ENCODE peak calls at places on chromosomes 6 and 20, in ten cellular contexts. F is omental fat pad, A is coronary artery, O is transverse colon, R is neural crest cell, D is fibroblast of mammary gland, Q is GM20000, H is foreskin fibroblast, N is esophagus muscularis mucosa, T is mammary epithelial cell. L is an unnamed sample.

GRCh38 chr6:11253594-11253993 is 21.1 kb upstream of the NEDD9 start:
- DNase-seq in F (no peak), A (no peak), O (no peak), R (no peak), D (no peak), Q (no peak), H (peak), N (no peak), T (no peak), L (no peak)

GRCh38 chr6:158475344-158476302 is 84.3 kb upstream of the TMEM181 start:
- DNase-seq in F (no peak), A (no peak), O (peak), R (no peak), D (peak), Q (peak), H (peak), N (no peak), T (no peak), L (no peak)

GRCh38 chr20:32920530-32921298 is 62.0 kb downstream of the EFCAB8 start:
- DNase-seq in F (no peak), A (no peak), O (no peak), R (no peak), D (no peak), Q (no peak), H (no peak), N (peak), T (no peak), L (no peak)

GRCh38 chr6:28862077-28862476 is 61.7 kb downstream of the TRIM27 start:
- DNase-seq in F (no peak), A (no peak), O (no peak), R (no peak), D (no peak), Q (no peak), H (no peak), N (no peak), T (no peak), L (no peak)

GRCh38 chr6:3977875-3978711 is 100.8 kb downstream of the FAM217A start:
- DNase-seq in F (no peak), A (no peak), O (peak), R (no peak), D (peak), Q (peak), H (peak), N (no peak), T (peak), L (peak)

GRCh38 chr20:18005170-18005989 is 36.6 kb downstream of the MGME1 start:
- DNase-seq in F (no peak), A (no peak), O (peak), R (no peak), D (no peak), Q (peak), H (no peak), N (no peak), T (no peak), L (peak)

GRCh38 chr20:58577871-58578615 is 62.8 kb upstream of the APCDD1L start:
- DNase-seq in F (no peak), A (no peak), O (no peak), R (no peak), D (no peak), Q (no peak), H (no peak), N (no peak), T (no peak), L (no peak)

GRCh38 chr20:3777726-3778629 is 3.3 kb downstream of the SPEF1 start:
- DNase-seq in F (no peak), A (no peak), O (peak), R (peak), D (peak), Q (peak), H (peak), N (peak), T (peak), L (peak)

GRCh38 chr20:4151991-4152695 is 136.8 kb upstream of the RNF24 start:
- DNase-seq in F (no peak), A (no peak), O (no peak), R (no peak), D (peak), Q (peak), H (peak), N (no peak), T (no peak), L (no peak)

GRCh38 chr6:36217188-36217587 is 20.6 kb downstream of the BRPF3 start:
- DNase-seq in F (no peak), A (no peak), O (no peak), R (no peak), D (no peak), Q (no peak), H (no peak), N (no peak), T (no peak), L (no peak)

GRCh38 chr6:37990762-37991525 is 171.4 kb downstream of the ZFAND3 start:
- DNase-seq in F (no peak), A (no peak), O (no peak), R (no peak), D (peak), Q (no peak), H (peak), N (no peak), T (peak), L (no peak)

GRCh38 chr20:58481541-58482021 is 33.6 kb downstream of the APCDD1L start:
- DNase-seq in F (no peak), A (no peak), O (peak), R (peak), D (peak), Q (peak), H (peak), N (no peak), T (peak), L (peak)

GRCh38 chr6:69421986-69422385 is 374.8 kb downstream of the LMBRD1 start:
- DNase-seq in F (no peak), A (no peak), O (no peak), R (no peak), D (no peak), Q (no peak), H (no peak), N (no peak), T (no peak), L (no peak)

GRCh38 chr20:25496165-25496967 is 88.9 kb downstream of the GINS1 start:
- DNase-seq in F (no peak), A (no peak), O (no peak), R (no peak), D (no peak), Q (no peak), H (no peak), N (no peak), T (no peak), L (no peak)

GRCh38 chr20:9353916-9354276 is 160.5 kb upstream of the LAMP5 start:
- DNase-seq in F (no peak), A (no peak), O (no peak), R (no peak), D (peak), Q (no peak), H (peak), N (no peak), T (no peak), L (no peak)

GRCh38 chr6:2488578-2488977 is 243.2 kb upstream of the GMDS start:
- DNase-seq in F (no peak), A (no peak), O (no peak), R (no peak), D (no peak), Q (no peak), H (no peak), N (no peak), T (no peak), L (no peak)

GRCh38 chr6:32799168-32799567 is 17.6 kb downstream of the HLA-DOB start:
- DNase-seq in F (no peak), A (no peak), O (no peak), R (no peak), D (no peak), Q (no peak), H (no peak), N (no peak), T (no peak), L (no peak)

GRCh38 chr20:10777713-10778112 is 103.9 kb upstream of the JAG1 start:
- DNase-seq in F (no peak), A (no peak), O (no peak), R (no peak), D (no peak), Q (no peak), H (no peak), N (peak), T (no peak), L (no peak)

GRCh38 chr6:149443411-149444181 is 41.2 kb downstream of the ZC3H12D start:
- DNase-seq in F (no peak), A (no peak), O (no peak), R (no peak), D (peak), Q (no peak), H (peak), N (no peak), T (no peak), L (peak)

GRCh38 chr6:75748743-75749538 is at the start of gene MYO6:
- DNase-seq in F (no peak), A (peak), O (peak), R (peak), D (peak), Q (peak), H (peak), N (no peak), T (peak), L (peak)

GRCh38 chr20:34123309-34123708 is 11.3 kb upstream of the EIF2S2 start:
- DNase-seq in F (no peak), A (no peak), O (no peak), R (no peak), D (no peak), Q (no peak), H (peak), N (no peak), T (no peak), L (no peak)

GRCh38 chr6:68559716-68560115 is 75.4 kb upstream of the ADGRB3 start:
- DNase-seq in F (no peak), A (no peak), O (no peak), R (peak), D (no peak), Q (no peak), H (peak), N (no peak), T (no peak), L (peak)

GRCh38 chr6:113160716-113161115 is 696.4 kb upstream of the MARCKS start:
- DNase-seq in F (no peak), A (no peak), O (no peak), R (no peak), D (no peak), Q (no peak), H (no peak), N (no peak), T (no peak), L (no peak)

GRCh38 chr20:40706977-40707582 is 18.0 kb upstream of the MAFB start:
- DNase-seq in F (no peak), A (peak), O (no peak), R (no peak), D (no peak), Q (no peak), H (no peak), N (no peak), T (no peak), L (peak)

GRCh38 chr6:24876496-24877465 is 59.0 kb downstream of the RIPOR2 start:
- DNase-seq in F (no peak), A (no peak), O (no peak), R (no peak), D (no peak), Q (no peak), H (no peak), N (no peak), T (no peak), L (peak)
- TF ChIP-seq CTCF in F (no peak), A (no peak), O (no peak), R (no peak), D (no peak), Q (no peak), H (no peak), N (no peak), T (no peak), L (no peak)

DNA sequence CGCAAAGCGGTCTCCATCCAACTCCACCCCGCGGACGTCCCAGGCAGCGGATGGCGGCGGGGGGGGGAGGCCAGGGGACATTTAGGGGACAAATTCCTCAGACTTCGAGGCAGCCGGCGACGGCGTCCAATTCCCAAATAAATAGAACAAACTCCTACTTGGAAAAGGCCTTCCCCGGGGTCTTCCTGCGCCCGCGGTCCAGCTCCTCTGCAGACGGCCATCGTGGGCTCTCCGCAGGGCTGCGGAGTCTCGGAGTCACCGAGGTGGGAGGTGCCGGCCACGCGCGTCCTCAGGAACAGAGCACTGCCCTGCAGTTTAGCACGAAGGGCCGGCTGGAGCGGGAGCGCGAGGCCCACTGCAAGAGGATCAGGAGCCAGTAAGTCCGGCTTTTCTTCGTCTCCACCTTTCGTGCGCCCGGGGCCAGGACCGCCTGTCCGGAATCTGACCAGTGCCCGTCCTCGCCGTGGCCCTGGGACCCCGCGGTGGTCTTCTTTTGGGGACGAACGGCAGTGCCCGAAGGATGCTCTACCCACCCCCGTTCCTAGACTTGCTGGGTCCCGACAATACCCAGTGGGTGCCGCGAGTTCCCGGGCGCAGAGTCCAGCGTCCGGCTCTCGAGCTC is 1.4 kb downstream of the BHLHE23 start:
- DNase-seq in F (no peak), A (no peak), O (no peak), R (no peak), D (no peak), Q (no peak), H (peak), N (no peak), T (no peak), L (peak)
- TF ChIP-seq CTCF in F (no peak), A (no peak), O (no peak), R (no peak), D (no peak), Q (no peak), H (no peak), N (no peak), T (no peak), L (no peak)

GRCh38 chr20:56249244-56249955 is 868 bp downstream of the MC3R start:
- DNase-seq in F (no peak), A (no peak), O (peak), R (peak), D (peak), Q (peak), H (no peak), N (no peak), T (no peak), L (peak)
- TF ChIP-seq CTCF in F (no peak), A (no peak), O (peak), R (peak), D (peak), Q (peak), H (peak), N (peak), T (peak), L (peak)

GRCh38 chr6:109059591-109060021 is 35.0 kb downstream of the SESN1 start:
- DNase-seq in F (no peak), A (no peak), O (no peak), R (no peak), D (peak), Q (peak), H (peak), N (no peak), T (peak), L (no peak)
- TF ChIP-seq CTCF in F (no peak), A (no peak), O (peak), R (no peak), D (peak), Q (no peak), H (no peak), N (peak), T (peak), L (no peak)

GRCh38 chr6:43911354-43911624 is 141.3 kb downstream of the VEGFA start:
- DNase-seq in F (no peak), A (no peak), O (no peak), R (no peak), D (no peak), Q (no peak), H (no peak), N (no peak), T (no peak), L (no peak)

GRCh38 chr6:43912598-43913387 is 142.8 kb downstream of the VEGFA start:
- DNase-seq in F (no peak), A (no peak), O (no peak), R (no peak), D (no peak), Q (no peak), H (no peak), N (no peak), T (no peak), L (peak)

GRCh38 chr6:43910638-43911353 is 140.8 kb downstream of the VEGFA start:
- DNase-seq in F (no peak), A (no peak), O (no peak), R (no peak), D (peak), Q (no peak), H (peak), N (no peak), T (peak), L (no peak)

GRCh38 chr6:43910149-43910637 is 140.2 kb downstream of the VEGFA start:
- DNase-seq in F (no peak), A (no peak), O (no peak), R (no peak), D (no peak), Q (no peak), H (no peak), N (no peak), T (no peak), L (no peak)

DNA sequence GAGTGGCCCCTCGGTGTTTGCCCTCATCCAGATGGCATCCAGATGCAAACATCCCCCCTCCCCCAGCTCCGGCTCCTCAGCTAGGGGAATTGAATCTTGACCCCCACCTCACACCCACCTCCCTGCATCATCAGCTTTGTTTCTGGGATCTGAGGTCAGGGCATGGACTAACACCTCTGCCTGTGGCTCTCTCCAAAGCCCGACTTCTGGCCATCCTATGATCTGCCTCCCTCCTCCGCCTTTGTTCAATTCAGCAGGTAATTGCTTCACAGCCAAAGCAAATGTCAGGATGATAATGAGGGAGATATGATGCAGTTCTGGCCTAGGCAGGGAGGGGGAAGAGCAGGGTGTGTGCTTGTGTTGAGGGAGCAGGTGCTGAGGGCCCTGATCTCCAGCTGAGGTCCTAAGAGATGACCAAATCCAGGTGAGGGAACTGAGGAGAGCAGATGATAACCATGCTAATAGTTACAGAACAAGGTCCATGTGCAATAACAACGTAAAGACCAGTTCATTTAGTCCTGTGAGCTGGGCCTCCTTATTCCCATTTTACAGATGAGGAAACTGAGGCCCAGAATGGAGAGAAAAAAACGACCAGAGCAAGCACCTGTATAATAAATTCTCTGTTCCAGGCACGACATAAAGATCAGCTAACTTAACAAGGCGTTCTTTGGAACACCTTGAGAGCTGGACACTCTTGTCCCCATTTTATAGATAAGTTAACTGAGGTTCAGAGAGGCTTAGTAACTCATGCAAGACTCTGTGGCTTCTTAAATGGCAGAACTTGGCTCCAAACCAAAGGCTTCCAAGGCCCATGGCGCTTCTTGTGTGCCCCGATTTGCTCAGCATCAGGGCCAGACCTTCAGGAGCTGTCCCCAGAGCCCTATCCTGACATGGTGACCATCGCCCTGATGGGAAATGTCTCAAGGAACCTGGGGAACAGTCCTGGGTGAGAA is 141.9 kb downstream of the VEGFA start:
- DNase-seq in F (no peak), A (no peak), O (no peak), R (no peak), D (no peak), Q (no peak), H (peak), N (no peak), T (no peak), L (peak)
- TF ChIP-seq CTCF in F (no peak), A (no peak), O (no peak), R (no peak), D (no peak), Q (no peak), H (no peak), N (no peak), T (no peak), L (peak)

GRCh38 chr6:142408409-142408808 is 106.6 kb downstream of the ADGRG6 start:
- DNase-seq in F (no peak), A (no peak), O (no peak), R (no peak), D (peak), Q (no peak), H (peak), N (no peak), T (no peak), L (no peak)
- TF ChIP-seq CTCF in F (no peak), A (no peak), O (no peak), R (peak), D (peak), Q (no peak), H (no peak), N (no peak), T (no peak), L (peak)

DNA sequence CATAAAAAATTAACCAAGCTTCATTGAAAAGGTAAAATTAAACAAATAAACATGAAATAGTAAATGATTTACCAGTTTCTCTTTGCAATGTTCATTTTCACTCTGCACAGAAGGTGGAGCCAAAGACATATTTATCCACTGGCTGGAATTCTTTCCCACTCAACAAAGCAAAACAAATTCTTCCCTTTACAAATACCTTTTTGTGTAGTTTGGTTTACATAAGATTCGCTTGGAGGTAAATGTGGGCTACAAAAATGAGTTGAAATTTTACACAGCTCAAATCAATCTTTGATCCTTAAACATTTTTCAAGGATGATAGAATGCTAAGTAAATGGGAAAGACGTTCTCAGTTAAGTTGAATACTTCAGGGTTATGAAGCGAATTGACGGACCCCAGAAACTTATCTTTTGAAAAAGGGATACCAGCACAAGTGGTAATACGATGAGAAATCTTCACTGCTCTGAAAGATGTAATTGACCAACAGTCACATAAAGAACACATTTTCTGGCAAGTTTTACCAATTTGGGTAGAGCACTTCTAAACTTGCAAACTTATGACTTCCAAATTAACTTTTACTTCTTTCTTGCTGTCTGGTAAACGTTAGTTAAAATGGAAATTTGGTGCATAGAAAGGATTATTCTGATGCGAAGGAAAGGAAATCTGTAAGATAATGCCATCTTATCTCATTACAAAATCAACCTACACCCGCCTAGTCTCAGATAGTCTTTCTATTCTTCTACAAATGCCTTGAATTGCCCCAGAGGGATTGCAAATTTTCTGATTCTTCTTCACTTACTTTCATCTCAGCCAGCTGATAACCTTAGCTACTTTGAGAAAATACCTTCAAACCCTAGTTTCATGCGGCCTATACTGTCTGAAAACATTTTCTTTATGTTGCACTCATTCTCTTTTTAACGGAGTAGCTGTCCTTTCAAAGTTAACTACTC is 4.7 kb upstream of the GJA1 start:
- DNase-seq in F (no peak), A (no peak), O (no peak), R (no peak), D (peak), Q (no peak), H (peak), N (no peak), T (no peak), L (no peak)
- TF ChIP-seq CTCF in F (no peak), A (peak), O (peak), R (peak), D (peak), Q (peak), H (peak), N (peak), T (peak), L (peak)

DNA sequence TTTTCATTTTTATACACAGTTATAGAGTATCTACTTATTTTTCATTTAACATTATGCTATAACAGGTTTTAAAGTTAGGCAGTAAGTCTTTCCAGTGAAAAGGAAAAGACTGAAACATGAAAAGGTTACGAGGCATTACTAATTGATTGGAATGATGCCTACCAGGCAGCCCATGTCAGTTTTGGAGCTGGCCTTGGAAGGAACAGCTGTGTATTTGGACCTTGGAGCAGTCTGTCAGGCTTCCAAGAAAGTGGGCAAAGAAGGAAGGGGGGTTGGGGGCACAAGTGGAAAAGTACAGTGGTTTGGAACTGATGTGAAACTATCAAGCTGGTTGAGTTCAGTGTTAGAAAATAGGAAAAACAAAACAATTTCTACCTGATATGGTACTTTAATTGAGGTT is 41.7 kb downstream of the SLC16A10 start:
- DNase-seq in F (no peak), A (no peak), O (no peak), R (no peak), D (peak), Q (no peak), H (peak), N (no peak), T (no peak), L (no peak)
- TF ChIP-seq CTCF in F (no peak), A (no peak), O (no peak), R (no peak), D (no peak), Q (no peak), H (no peak), N (no peak), T (no peak), L (no peak)

L was measured in endodermal cell.